ENCODE peak calls at places on chromosomes 12 and 14, in four cellular contexts. One of them, this sample, is unnamed.

GRCh38 chr14:54291491-54292191 is 105.2 kb upstream of the CDKN3 start:
- DNase-seq in pancreas: no peak
- DNase-seq in cardiac muscle cell: peak; percentile 67
- DNase-seq in testis: no peak
- DNase-seq in this sample: no peak

GRCh38 chr14:36942522-36943245 is 229.7 kb downstream of the SLC25A21 start:
- DNase-seq in pancreas: no peak
- DNase-seq in cardiac muscle cell: no peak
- DNase-seq in testis: no peak
- DNase-seq in this sample: no peak

GRCh38 chr14:45083622-45083978 is 316 bp upstream of the PRPF39 start:
- DNase-seq in pancreas: no peak
- DNase-seq in cardiac muscle cell: no peak
- DNase-seq in testis: no peak
- DNase-seq in this sample: no peak

GRCh38 chr12:4114986-4115385 is 158.6 kb upstream of the CCND2 start:
- DNase-seq in pancreas: no peak
- DNase-seq in cardiac muscle cell: no peak
- DNase-seq in testis: no peak
- DNase-seq in this sample: no peak

GRCh38 chr12:77189463-77189862 is 124.1 kb upstream of the E2F7 start:
- DNase-seq in pancreas: no peak
- DNase-seq in cardiac muscle cell: peak; percentile 55
- DNase-seq in testis: no peak
- DNase-seq in this sample: no peak

GRCh38 chr12:53381739-53382630 is 2.0 kb downstream of the SP1 start:
- DNase-seq in pancreas: peak; percentile 64
- DNase-seq in cardiac muscle cell: peak; percentile 80
- DNase-seq in testis: peak; percentile 67
- DNase-seq in this sample: peak; percentile 26

GRCh38 chr12:109020750-109021380 is at the start of gene SVOP:
- DNase-seq in pancreas: peak; percentile 62
- DNase-seq in cardiac muscle cell: peak; percentile 95
- DNase-seq in testis: peak; percentile 93
- DNase-seq in this sample: peak; percentile 25

GRCh38 chr12:96343347-96343954 is 56.8 kb downstream of the CDK17 start:
- DNase-seq in pancreas: no peak
- DNase-seq in cardiac muscle cell: peak; percentile 55
- DNase-seq in testis: no peak
- DNase-seq in this sample: no peak

GRCh38 chr12:119239040-119239439 is 60.3 kb downstream of the HSPB8 start:
- DNase-seq in pancreas: no peak
- DNase-seq in cardiac muscle cell: no peak
- DNase-seq in testis: no peak
- DNase-seq in this sample: no peak

GRCh38 chr12:9761407-9761736 is 671 bp upstream of the CD69 start:
- DNase-seq in pancreas: no peak
- DNase-seq in cardiac muscle cell: no peak
- DNase-seq in testis: no peak
- DNase-seq in this sample: no peak

GRCh38 chr12:6352198-6353173 is 10.6 kb upstream of the TNFRSF1A start:
- DNase-seq in pancreas: no peak
- DNase-seq in cardiac muscle cell: no peak
- DNase-seq in testis: no peak
- DNase-seq in this sample: no peak

GRCh38 chr12:6852651-6853354 is 853 bp downstream of the USP5 start:
- DNase-seq in pancreas: no peak
- DNase-seq in cardiac muscle cell: peak; percentile 66
- DNase-seq in testis: peak; percentile 63
- DNase-seq in this sample: peak; percentile 63

GRCh38 chr14:58677525-58677924 is 39.8 kb downstream of the DACT1 start:
- DNase-seq in pancreas: no peak
- DNase-seq in cardiac muscle cell: no peak
- DNase-seq in testis: no peak
- DNase-seq in this sample: no peak

GRCh38 chr12:90129369-90130030 is 420.9 kb upstream of the ATP2B1 start:
- DNase-seq in pancreas: no peak
- DNase-seq in cardiac muscle cell: no peak
- DNase-seq in testis: no peak
- DNase-seq in this sample: no peak

GRCh38 chr12:79766705-79767464 is 76.1 kb upstream of the PAWR start:
- DNase-seq in pancreas: no peak
- DNase-seq in cardiac muscle cell: no peak
- DNase-seq in testis: no peak
- DNase-seq in this sample: no peak

GRCh38 chr14:102996941-102997340 is 60.4 kb downstream of the CDC42BPB start:
- DNase-seq in pancreas: no peak
- DNase-seq in cardiac muscle cell: no peak
- DNase-seq in testis: no peak
- DNase-seq in this sample: no peak

GRCh38 chr12:91513354-91513753 is 330.7 kb upstream of the DCN start:
- DNase-seq in pancreas: no peak
- DNase-seq in cardiac muscle cell: peak; percentile 1
- DNase-seq in testis: no peak
- DNase-seq in this sample: no peak

GRCh38 chr12:59115526-59115925 is 195.2 kb upstream of the LRIG3 start:
- DNase-seq in pancreas: no peak
- DNase-seq in cardiac muscle cell: no peak
- DNase-seq in testis: no peak
- DNase-seq in this sample: no peak

GRCh38 chr12:5582541-5582940 is 150.6 kb downstream of the NTF3 start:
- DNase-seq in pancreas: no peak
- DNase-seq in cardiac muscle cell: no peak
- DNase-seq in testis: no peak
- DNase-seq in this sample: no peak

GRCh38 chr12:66428261-66428660 is 126.0 kb downstream of the HELB start:
- DNase-seq in pancreas: no peak
- DNase-seq in cardiac muscle cell: no peak
- DNase-seq in testis: no peak
- DNase-seq in this sample: no peak

GRCh38 chr14:102363182-102363952 is 626 bp downstream of the TECPR2 start:
- DNase-seq in pancreas: no peak
- DNase-seq in cardiac muscle cell: peak; percentile 34
- DNase-seq in testis: peak; percentile 35
- DNase-seq in this sample: no peak

GRCh38 chr14:66508846-66509621 is 1.1 kb downstream of the GPHN start:
- DNase-seq in pancreas: peak; percentile 63
- DNase-seq in cardiac muscle cell: peak; percentile 25
- DNase-seq in testis: peak; percentile 62
- DNase-seq in this sample: peak; percentile 64

GRCh38 chr14:66509874-66510273 is 1.9 kb downstream of the GPHN start:
- DNase-seq in pancreas: no peak
- DNase-seq in cardiac muscle cell: peak; percentile 8
- DNase-seq in testis: no peak
- DNase-seq in this sample: no peak

GRCh38 chr14:66508547-66508845 is 549 bp downstream of the GPHN start:
- DNase-seq in pancreas: no peak
- DNase-seq in cardiac muscle cell: no peak
- DNase-seq in testis: no peak
- DNase-seq in this sample: no peak

GRCh38 chr14:66507181-66507721 is 696 bp upstream of the GPHN start:
- DNase-seq in pancreas: no peak
- DNase-seq in cardiac muscle cell: no peak
- DNase-seq in testis: no peak
- DNase-seq in this sample: no peak

GRCh38 chr14:66507722-66508546 is at the start of gene GPHN:
- DNase-seq in pancreas: peak; percentile 97
- DNase-seq in cardiac muscle cell: peak; percentile 99
- DNase-seq in testis: peak; percentile 98
- DNase-seq in this sample: peak; percentile 91
- TF ChIP-seq CTCF in pancreas: no peak
- TF ChIP-seq CTCF in cardiac muscle cell: peak; percentile 23
- TF ChIP-seq CTCF in testis: no peak
- TF ChIP-seq CTCF in this sample: peak; percentile 34

DNA sequence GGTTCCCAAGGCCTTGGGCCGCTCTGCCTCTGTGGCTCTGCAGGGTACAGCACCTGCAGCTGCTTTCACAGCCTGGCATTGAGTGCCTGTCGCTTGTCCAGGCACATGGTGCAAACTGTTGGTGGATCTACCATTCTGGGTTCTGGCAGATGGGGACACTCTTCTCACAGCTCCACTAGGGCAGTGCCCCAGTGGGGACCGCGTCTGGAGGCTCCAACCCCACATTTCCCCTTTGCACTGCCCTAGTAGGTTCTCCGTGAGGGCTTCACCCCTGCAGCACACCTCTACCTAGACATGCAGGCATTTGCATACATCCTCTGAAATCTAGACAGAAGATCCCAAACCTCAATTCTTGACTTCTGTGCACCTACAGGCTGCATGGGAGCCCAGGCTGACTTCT is 19.2 kb upstream of the ASPG start:
- DNase-seq in pancreas: no peak
- DNase-seq in cardiac muscle cell: no peak
- DNase-seq in testis: no peak
- DNase-seq in this sample: no peak
- H3K27me3 ChIP-seq in pancreas: no peaks in the 10 kb centered on the region
- H3K27me3 ChIP-seq in cardiac muscle cell: no peaks in the 10 kb centered on the region
- H3K27me3 ChIP-seq in testis: no peaks in the 10 kb centered on the region
- H3K27me3 ChIP-seq in this sample: no peaks in the 10 kb centered on the region

GRCh38 chr14:81990312-81990761 is 456.7 kb upstream of the SEL1L start:
- DNase-seq in pancreas: peak; percentile 24
- DNase-seq in cardiac muscle cell: peak; percentile 66
- DNase-seq in testis: peak; percentile 70
- DNase-seq in this sample: no peak

GRCh38 chr14:81986005-81986404 is 452.4 kb upstream of the SEL1L start:
- DNase-seq in pancreas: no peak
- DNase-seq in cardiac muscle cell: no peak
- DNase-seq in testis: no peak
- DNase-seq in this sample: no peak

DNA sequence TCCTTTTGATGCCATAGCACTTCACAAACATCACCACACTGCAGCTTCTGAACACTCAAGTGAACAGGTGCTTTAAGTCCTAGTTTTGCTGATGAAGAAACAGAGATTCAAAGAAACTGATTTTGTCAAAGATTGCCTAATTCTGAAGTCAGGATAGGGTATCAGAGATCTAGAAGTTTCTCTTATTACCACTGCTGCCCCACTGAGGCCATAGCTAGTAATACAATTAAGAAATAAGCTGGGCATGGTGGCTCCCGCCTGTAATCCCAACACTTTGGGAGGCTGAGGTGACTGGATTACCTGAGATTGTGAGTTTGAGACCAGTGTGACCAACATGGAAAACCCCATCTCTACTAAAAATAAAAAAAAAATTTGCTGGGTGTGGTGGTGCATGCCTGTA is 458.3 kb upstream of the SEL1L start:
- DNase-seq in pancreas: no peak
- DNase-seq in cardiac muscle cell: no peak
- DNase-seq in testis: peak; percentile 21
- DNase-seq in this sample: no peak
- TF ChIP-seq CTCF in pancreas: no peak
- TF ChIP-seq CTCF in cardiac muscle cell: peak; percentile 15
- TF ChIP-seq CTCF in testis: no peak
- TF ChIP-seq CTCF in this sample: no peak

GRCh38 chr12:42236017-42236416 is 2.0 kb downstream of the YAF2 start:
- DNase-seq in pancreas: no peak
- DNase-seq in cardiac muscle cell: peak; percentile 16
- DNase-seq in testis: no peak
- DNase-seq in this sample: no peak
- H3K27me3 ChIP-seq in pancreas: no peaks in the 10 kb centered on the region
- H3K27me3 ChIP-seq in cardiac muscle cell: peaks cover 4% of the 10 kb centered on the region
- H3K27me3 ChIP-seq in testis: no peaks in the 10 kb centered on the region
- H3K27me3 ChIP-seq in this sample: no peaks in the 10 kb centered on the region

GRCh38 chr14:90191585-90191984 is 64.8 kb upstream of the PSMC1 start:
- DNase-seq in pancreas: no peak
- DNase-seq in cardiac muscle cell: no peak
- DNase-seq in testis: no peak
- DNase-seq in this sample: no peak

GRCh38 chr14:90194706-90195105 is 61.6 kb upstream of the PSMC1 start:
- DNase-seq in pancreas: no peak
- DNase-seq in cardiac muscle cell: no peak
- DNase-seq in testis: no peak
- DNase-seq in this sample: no peak

GRCh38 chr14:90198541-90198940 is 57.8 kb upstream of the PSMC1 start:
- DNase-seq in pancreas: no peak
- DNase-seq in cardiac muscle cell: no peak
- DNase-seq in testis: peak; percentile 34
- DNase-seq in this sample: no peak

GRCh38 chr14:90191154-90191553 is 65.2 kb upstream of the PSMC1 start:
- DNase-seq in pancreas: no peak
- DNase-seq in cardiac muscle cell: no peak
- DNase-seq in testis: no peak
- DNase-seq in this sample: no peak

GRCh38 chr14:90193925-90194324 is 62.4 kb upstream of the PSMC1 start:
- DNase-seq in pancreas: no peak
- DNase-seq in cardiac muscle cell: no peak
- DNase-seq in testis: no peak
- DNase-seq in this sample: no peak
- TF ChIP-seq CTCF in pancreas: no peak
- TF ChIP-seq CTCF in cardiac muscle cell: peak; percentile 23
- TF ChIP-seq CTCF in testis: no peak
- TF ChIP-seq CTCF in this sample: no peak

GRCh38 chr14:100159865-100160533 is 554 bp upstream of the DEGS2 start:
- DNase-seq in pancreas: no peak
- DNase-seq in cardiac muscle cell: no peak
- DNase-seq in testis: no peak
- DNase-seq in this sample: no peak

GRCh38 chr14:100160534-100160916 is 1.1 kb upstream of the DEGS2 start:
- DNase-seq in pancreas: no peak
- DNase-seq in cardiac muscle cell: no peak
- DNase-seq in testis: no peak
- DNase-seq in this sample: no peak

GRCh38 chr14:100158566-100159106 is 809 bp downstream of the DEGS2 start:
- DNase-seq in pancreas: no peak
- DNase-seq in cardiac muscle cell: no peak
- DNase-seq in testis: no peak
- DNase-seq in this sample: no peak

GRCh38 chr14:100156776-100157175 is 2.7 kb downstream of the DEGS2 start:
- DNase-seq in pancreas: no peak
- DNase-seq in cardiac muscle cell: no peak
- DNase-seq in testis: no peak
- DNase-seq in this sample: no peak

GRCh38 chr14:100159107-100159864 is at the start of gene DEGS2:
- DNase-seq in pancreas: peak; percentile 57
- DNase-seq in cardiac muscle cell: no peak
- DNase-seq in testis: peak; percentile 43
- DNase-seq in this sample: no peak
- H3K27me3 ChIP-seq in pancreas: no peaks in the 10 kb centered on the region
- H3K27me3 ChIP-seq in cardiac muscle cell: peaks cover 85% of the 10 kb centered on the region
- H3K27me3 ChIP-seq in testis: no peaks in the 10 kb centered on the region
- H3K27me3 ChIP-seq in this sample: peaks cover 10% of the 10 kb centered on the region